ENCODE peak calls at places on chromosome 14, in four cellular contexts. M is GM12878, X is HepG2, G is A549. J is an unnamed sample.

GRCh38 chr14:47557894-47558293 is 117.5 kb downstream of the MDGA2 start:
- DNase-seq in M (no peak), G (no peak), X (no peak), J (no peak)

GRCh38 chr14:61525293-61526011 is 169.9 kb upstream of the HIF1A start:
- DNase-seq in G (peak), M (peak), X (no peak), J (no peak)

GRCh38 chr14:76922599-76922998 is 96.4 kb downstream of the LRRC74A start:
- DNase-seq in G (no peak), X (no peak), M (no peak), J (no peak)

GRCh38 chr14:93231129-93231979 is 24.3 kb downstream of the UBR7 start:
- DNase-seq in M (no peak), G (peak), X (no peak), J (no peak)

GRCh38 chr14:51138353-51139103 is 43.6 kb upstream of the TRIM9 start:
- DNase-seq in M (no peak), G (no peak), X (no peak), J (no peak)

GRCh38 chr14:34775342-34775741 is 60.9 kb upstream of the CFL2 start:
- DNase-seq in X (no peak), G (no peak), M (no peak), J (no peak)

GRCh38 chr14:77707355-77707723 is 484 bp downstream of the ALKBH1 start:
- DNase-seq in G (peak), X (peak), M (no peak), J (no peak)

GRCh38 chr14:61065671-61066070 is 84.6 kb downstream of the SLC38A6 start:
- DNase-seq in M (no peak), X (no peak), G (no peak), J (no peak)

GRCh38 chr14:40204441-40205175 is 772.4 kb upstream of the FBXO33 start:
- DNase-seq in X (peak), G (no peak), M (no peak), J (no peak)

GRCh38 chr14:35380794-35381193 is 23.8 kb downstream of the NFKBIA start:
- DNase-seq in M (no peak), X (no peak), G (no peak), J (no peak)

GRCh38 chr14:90981658-90982057 is 78.8 kb downstream of the RPS6KA5 start:
- DNase-seq in M (no peak), G (no peak), X (no peak), J (no peak)

GRCh38 chr14:59359451-59360124 is 105.6 kb downstream of the GPR135 start:
- DNase-seq in M (peak), X (no peak), G (no peak), J (no peak)

GRCh38 chr14:36097356-36097755 is 79.2 kb downstream of the PTCSC3 start:
- DNase-seq in X (no peak), G (no peak), M (no peak), J (no peak)

GRCh38 chr14:102554835-102555819 is 37.3 kb upstream of the RCOR1 start:
- DNase-seq in M (no peak), X (no peak), G (no peak), J (peak)

GRCh38 chr14:70698288-70698687 is 56.6 kb downstream of the TTC9 start:
- DNase-seq in G (peak), M (no peak), X (peak), J (no peak)

GRCh38 chr14:105532735-105533141 is 6.4 kb downstream of the TMEM121 start:
- DNase-seq in G (peak), M (no peak), X (peak), J (no peak)

GRCh38 chr14:30882431-30882830 is 8.1 kb downstream of the COCH start:
- DNase-seq in X (no peak), G (no peak), M (no peak), J (no peak)

GRCh38 chr14:93784878-93785277 is 3.4 kb downstream of the PRIMA1 start:
- DNase-seq in M (no peak), G (no peak), X (no peak), J (no peak)

GRCh38 chr14:29607129-29607528 is 320.5 kb downstream of the PRKD1 start:
- DNase-seq in G (no peak), M (no peak), X (no peak), J (no peak)

GRCh38 chr14:75247286-75247922 is 31.2 kb upstream of the FOS start:
- DNase-seq in M (peak), G (no peak), X (peak), J (no peak)

GRCh38 chr14:75247939-75248338 is 30.7 kb upstream of the FOS start:
- DNase-seq in G (no peak), X (no peak), M (no peak), J (no peak)

GRCh38 chr14:75249958-75250336 is 28.7 kb upstream of the FOS start:
- DNase-seq in X (no peak), G (no peak), M (no peak), J (no peak)

GRCh38 chr14:75250800-75251199 is 27.8 kb upstream of the FOS start:
- DNase-seq in G (no peak), X (no peak), M (no peak), J (no peak)

GRCh38 chr14:75249251-75249957 is 29.2 kb upstream of the FOS start:
- DNase-seq in M (peak), G (no peak), X (no peak), J (no peak)
- TF ChIP-seq KDM1A in M (no peak), G (no peak), X (no peak), J (peak)

GRCh38 chr14:104353221-104353920 is 215.0 kb downstream of the KIF26A start:
- DNase-seq in X (no peak), G (no peak), M (no peak), J (no peak)
- TF ChIP-seq KDM1A in X (no peak), G (no peak), M (no peak), J (peak)

GRCh38 chr14:21071225-21072041 is 1.3 kb downstream of the ARHGEF40 start:
- DNase-seq in M (peak), G (peak), X (peak), J (no peak)
- TF ChIP-seq KDM1A in M (no peak), G (no peak), X (no peak), J (no peak)

GRCh38 chr14:64540208-64541202 is at the start of gene HSPA2:
- DNase-seq in M (peak), G (peak), X (peak), J (peak)

GRCh38 chr14:64542839-64543207 is 2.3 kb downstream of the HSPA2 start:
- DNase-seq in G (no peak), X (no peak), M (no peak), J (no peak)

GRCh38 chr14:64544607-64545312 is 4.2 kb downstream of the HSPA2 start:
- DNase-seq in X (no peak), G (no peak), M (no peak), J (no peak)

GRCh38 chr14:64541261-64541970 is 875 bp downstream of the HSPA2 start:
- DNase-seq in M (no peak), G (no peak), X (no peak), J (no peak)

DNA sequence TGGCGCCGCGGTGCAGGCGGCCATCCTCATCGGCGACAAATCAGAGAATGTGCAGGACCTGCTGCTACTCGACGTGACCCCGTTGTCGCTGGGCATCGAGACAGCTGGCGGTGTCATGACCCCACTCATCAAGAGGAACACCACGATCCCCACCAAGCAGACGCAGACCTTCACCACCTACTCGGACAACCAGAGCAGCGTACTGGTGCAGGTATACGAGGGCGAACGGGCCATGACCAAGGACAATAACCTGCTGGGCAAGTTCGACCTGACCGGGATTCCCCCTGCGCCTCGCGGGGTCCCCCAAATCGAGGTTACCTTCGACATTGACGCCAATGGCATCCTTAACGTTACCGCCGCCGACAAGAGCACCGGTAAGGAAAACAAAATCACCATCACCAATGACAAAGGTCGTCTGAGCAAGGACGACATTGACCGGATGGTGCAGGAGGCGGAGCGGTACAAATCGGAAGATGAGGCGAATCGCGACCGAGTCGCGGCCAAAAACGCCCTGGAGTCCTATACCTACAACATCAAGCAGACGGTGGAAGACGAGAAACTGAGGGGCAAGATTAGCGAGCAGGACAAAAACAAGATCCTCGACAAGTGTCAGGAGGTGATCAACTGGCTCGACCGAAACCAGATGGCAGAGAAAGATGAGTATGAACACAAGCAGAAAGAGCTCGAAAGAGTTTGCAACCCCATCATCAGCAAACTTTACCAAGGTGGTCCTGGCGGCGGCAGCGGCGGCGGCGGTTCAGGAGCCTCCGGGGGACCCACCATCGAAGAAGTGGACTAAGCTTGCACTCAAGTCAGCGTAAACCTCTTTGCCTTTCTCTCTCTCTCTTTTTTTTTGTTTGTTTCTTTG is 1.7 kb downstream of the HSPA2 start:
- DNase-seq in G (no peak), X (no peak), M (no peak), J (no peak)
- TF ChIP-seq KDM1A in G (no peak), X (no peak), M (no peak), J (no peak)

GRCh38 chr14:72478397-72479025 is 415.4 kb downstream of the DPF3 start:
- DNase-seq in G (no peak), X (no peak), M (no peak), J (no peak)

GRCh38 chr14:72480465-72481243 is 413.2 kb downstream of the DPF3 start:
- DNase-seq in X (no peak), G (no peak), M (peak), J (no peak)

GRCh38 chr14:72472845-72473244 is 421.1 kb downstream of the DPF3 start:
- DNase-seq in G (no peak), M (no peak), X (no peak), J (no peak)

GRCh38 chr14:72479471-72479931 is 414.4 kb downstream of the DPF3 start:
- DNase-seq in G (no peak), M (peak), X (no peak), J (no peak)

DNA sequence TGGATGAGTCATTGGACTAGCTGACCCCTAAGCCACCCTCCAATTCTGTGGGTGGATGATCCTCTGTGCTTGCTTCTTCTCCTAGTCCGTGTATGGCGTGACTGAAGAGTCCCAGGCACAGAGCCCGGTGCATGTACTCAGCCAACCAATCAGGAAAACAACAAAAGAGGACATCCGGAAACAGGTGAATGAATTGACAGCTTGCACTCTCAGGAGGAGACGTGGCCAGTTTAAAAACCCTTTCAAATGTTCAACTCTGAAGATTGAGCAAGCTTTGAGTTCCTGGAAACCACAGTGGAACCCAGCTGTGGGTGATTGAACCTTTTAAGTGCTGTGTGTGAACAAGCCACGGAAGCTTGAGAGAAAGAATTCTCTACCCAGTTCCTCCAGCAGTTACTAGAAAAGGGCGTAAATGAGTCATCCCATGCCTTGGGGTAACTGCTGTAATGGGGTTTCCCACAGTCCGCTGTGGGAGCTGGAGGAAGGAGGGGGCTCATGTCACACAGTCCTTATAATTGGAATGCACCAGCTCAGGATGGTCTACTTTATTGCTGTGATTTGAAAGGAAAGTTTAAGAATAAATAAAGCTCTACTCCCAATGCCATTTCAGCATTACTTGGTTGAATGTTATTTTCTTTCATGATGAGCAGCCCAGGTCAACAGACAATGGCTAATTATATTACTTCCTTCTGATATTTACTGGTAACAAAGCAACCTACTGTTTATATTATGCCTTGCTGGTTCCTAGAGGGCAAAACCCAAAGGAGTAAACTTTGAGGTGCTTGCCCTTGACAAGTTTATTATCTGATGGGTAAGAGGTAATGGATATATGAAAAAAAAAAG is 417.0 kb downstream of the DPF3 start:
- DNase-seq in G (no peak), M (peak), X (no peak), J (no peak)
- TF ChIP-seq KDM1A in G (no peak), M (no peak), X (no peak), J (no peak)

GRCh38 chr14:100907240-100907639 is 3.7 kb upstream of the RTL1 start:
- DNase-seq in G (no peak), X (no peak), M (no peak), J (no peak)

GRCh38 chr14:100904307-100905019 is 941 bp upstream of the RTL1 start:
- DNase-seq in X (no peak), G (no peak), M (no peak), J (peak)

GRCh38 chr14:100903672-100904185 is at the start of gene RTL1:
- DNase-seq in X (no peak), M (no peak), G (no peak), J (peak)

GRCh38 chr14:100906420-100906819 is 2.9 kb upstream of the RTL1 start:
- DNase-seq in X (no peak), M (no peak), G (no peak), J (no peak)

GRCh38 chr14:100905166-100905565 is 1.6 kb upstream of the RTL1 start:
- DNase-seq in M (no peak), X (no peak), G (no peak), J (no peak)
- TF ChIP-seq KDM1A in M (no peak), X (no peak), G (no peak), J (no peak)

GRCh38 chr14:95025218-95025617 is 132.1 kb downstream of the DICER1 start:
- DNase-seq in M (no peak), X (no peak), G (no peak), J (no peak)

GRCh38 chr14:95024380-95024779 is 132.9 kb downstream of the DICER1 start:
- DNase-seq in M (no peak), X (no peak), G (no peak), J (no peak)

GRCh38 chr14:95023886-95024285 is 133.4 kb downstream of the DICER1 start:
- DNase-seq in X (no peak), M (no peak), G (no peak), J (no peak)

GRCh38 chr14:95026851-95027463 is 130.4 kb downstream of the DICER1 start:
- DNase-seq in X (no peak), G (no peak), M (no peak), J (no peak)

DNA sequence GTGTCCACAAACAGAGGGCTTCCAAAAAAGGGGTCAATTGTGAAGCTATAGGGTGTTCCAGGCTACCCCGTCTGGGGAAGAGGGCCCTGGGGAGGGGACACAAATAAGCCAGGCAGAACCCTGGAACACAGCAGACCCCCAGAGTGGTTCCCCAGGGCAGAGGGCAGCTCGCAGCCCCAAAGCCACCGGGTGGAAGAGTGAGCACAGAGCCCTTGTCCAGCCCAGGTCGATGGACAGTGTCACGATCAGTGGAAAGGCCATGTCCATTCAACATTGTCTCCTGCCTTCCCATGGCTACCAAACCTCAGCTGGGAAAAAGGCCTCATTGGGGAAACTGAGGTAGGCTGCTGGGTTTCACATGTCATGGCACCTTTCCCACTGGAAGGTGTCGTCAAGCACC is 131.4 kb downstream of the DICER1 start:
- DNase-seq in G (no peak), X (no peak), M (no peak), J (no peak)
- TF ChIP-seq KDM1A in G (no peak), X (no peak), M (no peak), J (no peak)

GRCh38 chr14:79076428-79076827 is 906.3 kb downstream of the NRXN3 start:
- DNase-seq in G (no peak), M (no peak), X (no peak), J (no peak)
- TF ChIP-seq KDM1A in G (no peak), M (no peak), X (no peak), J (no peak)